ENCODE peak calls at places on chromosomes 13 and 19, in eight cellular contexts. W, U, T, X, Y, N, E and S are unnamed samples.
A peak's percentile ranks its signal among the peaks of the same experiment; 100 is the strongest.

GRCh38 chr19:15378529-15379082 is 981 bp downstream of the AKAP8 start:
- DNase-seq in Y (peak; percentile 33), E (peak; percentile 73), X (peak; percentile 36), U (no peak), T (peak; percentile 12), W (no peak), N (peak; percentile 46), S (peak; percentile 67)

GRCh38 chr13:26051231-26052135 is at the start of gene SHISA2:
- DNase-seq in W (no peak), E (peak; percentile 72), Y (no peak), N (peak; percentile 69), T (peak; percentile 12), U (no peak), X (no peak), S (peak; percentile 35)

GRCh38 chr19:5975388-5975728 is 2.6 kb downstream of the RANBP3 start:
- DNase-seq in T (no peak), X (no peak), W (no peak), U (no peak), N (no peak), Y (no peak), E (no peak), S (no peak)

GRCh38 chr13:111153977-111154332 is 38.8 kb downstream of the ARHGEF7 start:
- DNase-seq in U (no peak), T (no peak), N (peak; percentile 71), Y (no peak), W (peak; percentile 26), X (no peak), E (peak; percentile 77), S (no peak)

GRCh38 chr13:76656496-76656895 is 229.7 kb downstream of the KCTD12 start:
- DNase-seq in E (no peak), Y (no peak), T (no peak), N (no peak), W (no peak), X (no peak), U (no peak), S (no peak)

GRCh38 chr13:41916173-41916954 is 44.5 kb downstream of the VWA8 start:
- DNase-seq in U (no peak), N (no peak), T (peak; percentile 56), X (no peak), Y (peak; percentile 11), E (no peak), W (no peak), S (no peak)

GRCh38 chr19:39563408-39563807 is 23.4 kb upstream of the EID2 start:
- DNase-seq in T (no peak), X (no peak), Y (no peak), N (no peak), U (no peak), E (no peak), W (no peak), S (peak; percentile 80)

GRCh38 chr13:98761126-98761978 is 8.9 kb upstream of the SLC15A1 start:
- DNase-seq in X (no peak), E (no peak), U (no peak), N (no peak), T (peak; percentile 37), Y (no peak), W (no peak), S (peak; percentile 71)

GRCh38 chr13:94175076-94175475 is 304.4 kb downstream of the DCT start:
- DNase-seq in Y (no peak), T (no peak), E (no peak), W (no peak), U (no peak), X (no peak), N (no peak), S (no peak)

GRCh38 chr19:49492573-49493411 is 3.4 kb upstream of the RPS11 start:
- DNase-seq in T (no peak), E (no peak), U (no peak), X (no peak), Y (no peak), W (no peak), N (no peak), S (no peak)

GRCh38 chr19:50898018-50898417 is 13.2 kb downstream of the KLK4 start:
- DNase-seq in T (no peak), W (no peak), N (no peak), X (no peak), Y (no peak), E (no peak), U (no peak), S (no peak)

GRCh38 chr13:97259787-97260641 is 37.9 kb downstream of the MBNL2 start:
- DNase-seq in N (peak; percentile 19), T (no peak), W (no peak), Y (no peak), E (no peak), U (no peak), X (no peak), S (no peak)

GRCh38 chr13:78658630-78659449 is at the start of gene OBI1:
- DNase-seq in E (peak; percentile 94), T (peak; percentile 58), U (peak; percentile 92), Y (peak; percentile 92), N (peak; percentile 83), W (peak; percentile 85), X (peak; percentile 88), S (peak; percentile 95)

GRCh38 chr13:111459803-111460547 is 139.5 kb downstream of the TEX29 start:
- DNase-seq in X (no peak), Y (no peak), U (no peak), N (no peak), T (no peak), W (no peak), E (no peak), S (no peak)

GRCh38 chr13:76297331-76297730 is 588.9 kb downstream of the KCTD12 start:
- DNase-seq in E (no peak), N (no peak), W (no peak), U (no peak), T (no peak), Y (no peak), X (no peak), S (no peak)

GRCh38 chr13:34276764-34277163 is 458.8 kb downstream of the RFC3 start:
- DNase-seq in Y (no peak), U (no peak), X (no peak), T (no peak), W (no peak), E (no peak), N (no peak), S (no peak)

GRCh38 chr19:732325-733069 is 18.4 kb upstream of the MISP start:
- DNase-seq in N (no peak), W (no peak), E (no peak), U (no peak), T (no peak), Y (no peak), X (no peak), S (no peak)

GRCh38 chr13:20716951-20717350 is 13.5 kb downstream of the IL17D start:
- DNase-seq in U (no peak), N (no peak), X (no peak), W (no peak), T (no peak), E (no peak), Y (no peak), S (no peak)

GRCh38 chr19:32168606-32169005 is 176.8 kb upstream of the ZNF507 start:
- DNase-seq in U (no peak), N (no peak), W (no peak), T (no peak), E (no peak), X (no peak), Y (no peak), S (no peak)

GRCh38 chr19:58181902-58182576 is 822 bp upstream of the ZNF274 start:
- DNase-seq in E (peak; percentile 81), X (peak; percentile 41), U (peak; percentile 56), Y (peak; percentile 61), T (peak; percentile 26), W (no peak), N (peak; percentile 30), S (peak; percentile 40)

GRCh38 chr13:32176696-32177095 is 138.5 kb downstream of the ZAR1L start:
- DNase-seq in W (no peak), Y (no peak), T (no peak), U (no peak), E (no peak), N (no peak), X (no peak), S (no peak)

GRCh38 chr13:37960427-37960826 is 90.9 kb upstream of the TRPC4 start:
- DNase-seq in E (no peak), T (no peak), W (no peak), N (no peak), X (no peak), U (no peak), Y (no peak), S (no peak)

GRCh38 chr19:9075064-9075964 is 11.5 kb upstream of the OR1M1 start:
- DNase-seq in W (peak; percentile 50), E (no peak), T (peak; percentile 96), N (peak; percentile 20), X (no peak), U (peak; percentile 61), Y (no peak), S (peak; percentile 99)

GRCh38 chr13:110501188-110501587 is 60.3 kb downstream of the RAB20 start:
- DNase-seq in E (no peak), Y (no peak), N (no peak), U (no peak), T (no peak), W (no peak), X (no peak), S (no peak)

GRCh38 chr19:22332924-22333323 is 46.7 kb downstream of the ZNF729 start:
- DNase-seq in E (no peak), T (no peak), U (no peak), X (no peak), N (no peak), Y (no peak), W (no peak), S (no peak)

GRCh38 chr19:53634768-53635167 is 3.0 kb downstream of the DPRX start:
- DNase-seq in T (no peak), E (no peak), U (no peak), W (no peak), Y (no peak), N (no peak), X (no peak), S (no peak)

GRCh38 chr19:33220735-33221134 is 4.9 kb downstream of the SLC7A10 start:
- DNase-seq in U (no peak), Y (no peak), E (no peak), T (no peak), W (no peak), X (no peak), N (no peak), S (no peak)

GRCh38 chr13:111610077-111610476 is 289.6 kb downstream of the TEX29 start:
- DNase-seq in U (no peak), W (no peak), T (no peak), X (no peak), Y (no peak), N (no peak), E (no peak), S (no peak)

GRCh38 chr13:113792236-113792770 is 33.3 kb downstream of the TMEM255B start:
- DNase-seq in W (no peak), U (no peak), E (no peak), N (no peak), X (no peak), Y (no peak), T (no peak), S (no peak)

GRCh38 chr13:79905018-79905417 is 424.1 kb downstream of the NDFIP2 start:
- DNase-seq in E (no peak), W (no peak), U (no peak), N (no peak), Y (no peak), X (no peak), T (no peak), S (no peak)

GRCh38 chr13:44801990-44802389 is 187.3 kb downstream of the NUFIP1 start:
- DNase-seq in Y (no peak), X (no peak), T (peak; percentile 46), N (no peak), W (no peak), E (no peak), U (no peak), S (peak; percentile 86)

GRCh38 chr19:17942582-17943283 is 9.9 kb downstream of the CCDC124 start:
- DNase-seq in W (no peak), N (no peak), T (no peak), E (no peak), U (no peak), Y (no peak), X (no peak), S (no peak)

GRCh38 chr19:4914736-4915501 is 5.6 kb downstream of the UHRF1 start:
- DNase-seq in U (no peak), Y (no peak), N (no peak), W (no peak), T (peak; percentile 87), X (peak; percentile 70), E (peak; percentile 86), S (peak; percentile 82)

GRCh38 chr13:113963376-113963775 is 10.5 kb downstream of the C13orf46 start:
- DNase-seq in U (no peak), T (no peak), E (no peak), W (no peak), N (no peak), Y (no peak), X (no peak), S (no peak)